ENCODE peak calls at places on chromosome 2, in nine cellular contexts. U, S, B, R, T, V, J, E and O are unnamed samples.
A peak's percentile ranks its signal among the peaks of the same experiment; 100 is the strongest.

GRCh38 chr2:226756131-226756530 is 43.5 kb downstream of the IRS1 start:
- DNase-seq in U (no peak), S (no peak), B (no peak), R (no peak), T (no peak), V (no peak), J (no peak), E (no peak), O (no peak)

GRCh38 chr2:173441222-173441621 is 86.5 kb downstream of the CDCA7 start:
- DNase-seq in U (no peak), S (no peak), B (no peak), R (no peak), T (no peak), V (no peak), J (no peak), E (no peak), O (no peak)

GRCh38 chr2:228681979-228682378 is 500.5 kb upstream of the SPHKAP start:
- DNase-seq in U (no peak), S (no peak), B (no peak), R (no peak), T (no peak), V (no peak), J (no peak), E (no peak), O (no peak)

GRCh38 chr2:36450466-36451196 is 95.1 kb downstream of the CRIM1 start:
- DNase-seq in U (no peak), S (no peak), B (no peak), R (peak; percentile 75), T (no peak), V (no peak), J (no peak), E (no peak), O (no peak)

GRCh38 chr2:2947406-2947805 is 430.2 kb downstream of the EIPR1 start:
- DNase-seq in U (no peak), S (no peak), B (no peak), R (no peak), T (no peak), V (no peak), J (no peak), E (no peak), O (no peak)

GRCh38 chr2:1731512-1731962 is 12.8 kb downstream of the PXDN start:
- DNase-seq in U (no peak), S (no peak), B (no peak), R (peak; percentile 69), T (no peak), V (peak; percentile 15), J (no peak), E (no peak), O (no peak)

GRCh38 chr2:54579682-54580349 is 123.7 kb downstream of the SPTBN1 start:
- DNase-seq in U (no peak), S (peak; percentile 91), B (peak; percentile 78), R (no peak), T (peak; percentile 31), V (no peak), J (no peak), E (no peak), O (no peak)

GRCh38 chr2:149490296-149490695 is 97.3 kb downstream of the MMADHC start:
- DNase-seq in U (no peak), S (no peak), B (no peak), R (peak; percentile 70), T (no peak), V (no peak), J (no peak), E (no peak), O (no peak)

GRCh38 chr2:173239644-173240043 is 115.0 kb upstream of the CDCA7 start:
- DNase-seq in U (no peak), S (peak; percentile 65), B (no peak), R (no peak), T (no peak), V (no peak), J (no peak), E (no peak), O (no peak)

GRCh38 chr2:64672708-64673107 is 19.0 kb upstream of the SERTAD2 start:
- DNase-seq in U (no peak), S (no peak), B (no peak), R (no peak), T (no peak), V (no peak), J (no peak), E (no peak), O (no peak)

GRCh38 chr2:170814551-170815245 is 2.0 kb upstream of the GAD1 start:
- DNase-seq in U (peak; percentile 93), S (no peak), B (no peak), R (no peak), T (no peak), V (no peak), J (no peak), E (no peak), O (no peak)

GRCh38 chr2:85893428-85894258 is 4.9 kb upstream of the ST3GAL5 start:
- DNase-seq in U (no peak), S (no peak), B (no peak), R (peak; percentile 72), T (no peak), V (no peak), J (no peak), E (no peak), O (no peak)

GRCh38 chr2:52072949-52073348 is 1041.0 kb upstream of the NRXN1 start:
- DNase-seq in U (no peak), S (no peak), B (no peak), R (no peak), T (no peak), V (no peak), J (no peak), E (no peak), O (no peak)

GRCh38 chr2:158410132-158410531 is 46.4 kb downstream of the CCDC148 start:
- DNase-seq in U (no peak), S (no peak), B (no peak), R (no peak), T (no peak), V (no peak), J (no peak), E (no peak), O (no peak)

GRCh38 chr2:31823558-31823957 is 187.2 kb downstream of the MEMO1 start:
- DNase-seq in U (no peak), S (no peak), B (no peak), R (no peak), T (no peak), V (no peak), J (no peak), E (no peak), O (no peak)

GRCh38 chr2:238498691-238499295 is 72.1 kb downstream of the ASB1 start:
- DNase-seq in U (peak; percentile 10), S (no peak), B (no peak), R (no peak), T (no peak), V (no peak), J (no peak), E (no peak), O (no peak)

GRCh38 chr2:47494267-47495130 is 91.5 kb downstream of the MSH2 start:
- DNase-seq in U (no peak), S (no peak), B (no peak), R (no peak), T (no peak), V (no peak), J (no peak), E (no peak), O (no peak)

GRCh38 chr2:23399674-23400261 is 14.8 kb downstream of the KLHL29 start:
- DNase-seq in U (no peak), S (no peak), B (no peak), R (no peak), T (no peak), V (no peak), J (no peak), E (no peak), O (no peak)

GRCh38 chr2:217367464-217367863 is 507.6 kb upstream of the TNP1 start:
- DNase-seq in U (no peak), S (no peak), B (no peak), R (no peak), T (no peak), V (no peak), J (no peak), E (no peak), O (no peak)